ENCODE peak calls at places on chromosome 18, in five cellular contexts. F, P, L, D and B are unnamed samples.

GRCh38 chr18:10142496-10143160 is 228.8 kb downstream of the VAPA start:
- DNase-seq in F (no peak), D (peak), P (no peak), L (no peak), B (no peak)

GRCh38 chr18:22525883-22526282 is 108.2 kb upstream of the CTAGE1 start:
- DNase-seq in D (no peak), F (no peak), P (no peak), L (no peak), B (no peak)

GRCh38 chr18:28768791-28769768 is 592.1 kb upstream of the CDH2 start:
- DNase-seq in P (no peak), F (no peak), D (no peak), L (no peak), B (no peak)

GRCh38 chr18:76504749-76505148 is 9.7 kb upstream of the ZNF516 start:
- DNase-seq in L (no peak), F (no peak), D (no peak), P (no peak), B (no peak)

GRCh38 chr18:76686737-76687231 is 135.6 kb upstream of the ZNF236 start:
- DNase-seq in P (peak), L (peak), D (peak), F (peak), B (no peak)

GRCh38 chr18:34092796-34093195 is 131.9 kb downstream of the NOL4 start:
- DNase-seq in P (no peak), F (no peak), D (no peak), L (no peak), B (no peak)

GRCh38 chr18:57698571-57699276 is 77.1 kb upstream of the NARS1 start:
- DNase-seq in F (no peak), L (no peak), P (no peak), D (no peak), B (no peak)

GRCh38 chr18:36075862-36076587 is 8.7 kb upstream of the RPRD1A start:
- DNase-seq in L (no peak), D (no peak), F (no peak), P (no peak), B (no peak)

GRCh38 chr18:8332286-8332685 is 277.0 kb upstream of the RAB12 start:
- DNase-seq in F (no peak), L (no peak), P (no peak), D (no peak), B (no peak)

GRCh38 chr18:31042391-31043181 is at the start of gene DSC3:
- DNase-seq in P (peak), F (peak), D (no peak), L (peak), B (no peak)

GRCh38 chr18:14189858-14190257 is 57.6 kb upstream of the ZNF519 start:
- DNase-seq in L (no peak), D (no peak), F (no peak), P (no peak), B (no peak)

GRCh38 chr18:59228361-59228760 is 8.4 kb downstream of the GRP start:
- DNase-seq in P (no peak), L (no peak), F (no peak), D (no peak), B (no peak)

GRCh38 chr18:55778731-55779460 is 190.9 kb upstream of the TCF4 start:
- DNase-seq in P (no peak), F (no peak), D (peak), L (no peak), B (no peak)

GRCh38 chr18:58996131-58996632 is 131.5 kb downstream of the ZNF532 start:
- DNase-seq in D (no peak), P (no peak), F (no peak), L (no peak), B (no peak)

GRCh38 chr18:59055345-59056032 is 84.2 kb upstream of the SEC11C start:
- DNase-seq in F (no peak), L (no peak), P (no peak), D (no peak), B (no peak)

GRCh38 chr18:26763745-26764144 is 101.8 kb downstream of the AQP4 start:
- DNase-seq in D (no peak), F (no peak), P (no peak), L (no peak), B (no peak)

GRCh38 chr18:79393626-79394401 is 1.9 kb upstream of the NFATC1 start:
- DNase-seq in F (peak), P (no peak), D (no peak), L (peak), B (no peak)

GRCh38 chr18:60978338-60978737 is 354.9 kb upstream of the CDH20 start:
- DNase-seq in D (no peak), P (no peak), L (no peak), F (no peak), B (no peak)

GRCh38 chr18:52716926-52717325 is 376.9 kb downstream of the DCC start:
- DNase-seq in D (no peak), F (no peak), P (no peak), L (peak), B (no peak)

GRCh38 chr18:62999392-62999791 is 284.1 kb downstream of the PHLPP1 start:
- DNase-seq in P (no peak), D (no peak), L (peak), F (no peak), B (no peak)

GRCh38 chr18:71485578-71485977 is 1058.6 kb downstream of the CBLN2 start:
- DNase-seq in P (no peak), F (no peak), L (no peak), D (no peak), B (no peak)

GRCh38 chr18:54229660-54230059 is 5.2 kb upstream of the MBD2 start:
- DNase-seq in D (no peak), L (no peak), F (peak), P (no peak), B (no peak)

GRCh38 chr18:33673689-33674088 is 95.7 kb downstream of the ASXL3 start:
- DNase-seq in D (no peak), L (no peak), P (no peak), F (no peak), B (no peak)

GRCh38 chr18:50578651-50579050 is 18.8 kb downstream of the MAPK4 start:
- DNase-seq in F (no peak), L (no peak), D (no peak), P (no peak), B (no peak)

GRCh38 chr18:24672165-24672950 is 211.9 kb downstream of the HRH4 start:
- DNase-seq in P (no peak), F (no peak), L (no peak), D (no peak), B (no peak)

GRCh38 chr18:11095674-11096293 is 53.6 kb downstream of the PIEZO2 start:
- DNase-seq in L (no peak), P (no peak), D (no peak), F (no peak), B (no peak)

GRCh38 chr18:70496749-70497294 is 208.0 kb downstream of the SOCS6 start:
- DNase-seq in L (no peak), P (no peak), D (no peak), F (no peak), B (no peak)

GRCh38 chr18:67600781-67601180 is 84.3 kb upstream of the DSEL start:
- DNase-seq in D (no peak), F (no peak), L (no peak), P (no peak), B (no peak)

GRCh38 chr18:74268933-74269620 is 22.7 kb downstream of the CYB5A start:
- DNase-seq in P (no peak), D (no peak), L (no peak), F (no peak), B (no peak)

GRCh38 chr18:55433688-55434087 is 154.3 kb downstream of the TCF4 start:
- DNase-seq in P (no peak), L (no peak), F (no peak), D (no peak), B (no peak)